ENCODE peak calls at places on chromosomes 11 and 22, in four cellular contexts. L, H, G and U are unnamed samples.
A peak's percentile ranks its signal among the peaks of the same experiment; 100 is the strongest.

GRCh38 chr22:45878051-45878764 is 98.8 kb downstream of the WNT7B start:
- DNase-seq in L (no peak), H (no peak), G (no peak), U (peak; percentile 28)

GRCh38 chr11:120337133-120337895 is 1.1 kb downstream of the ARHGEF12 start:
- DNase-seq in L (no peak), H (no peak), G (no peak), U (no peak)

GRCh38 chr11:19980957-19981669 is 179.2 kb downstream of the DBX1 start:
- DNase-seq in L (no peak), H (no peak), G (peak; percentile 73), U (no peak)

GRCh38 chr11:126104420-126104819 is 41.8 kb upstream of the CDON start:
- DNase-seq in L (no peak), H (no peak), G (no peak), U (no peak)

GRCh38 chr22:39928556-39929401 is 27.9 kb downstream of the GRAP2 start:
- DNase-seq in L (no peak), H (no peak), G (no peak), U (no peak)

GRCh38 chr11:93741882-93742226 is 382 bp downstream of the C11orf54 start:
- DNase-seq in L (peak; percentile 69), H (peak; percentile 19), G (peak; percentile 68), U (peak; percentile 20)

GRCh38 chr22:17888855-17889254 is 114.6 kb upstream of the BID start:
- DNase-seq in L (no peak), H (no peak), G (no peak), U (no peak)

GRCh38 chr22:25690798-25691197 is 51.2 kb upstream of the MYO18B start:
- DNase-seq in L (no peak), H (no peak), G (no peak), U (no peak)

GRCh38 chr11:71446942-71447688 is 1.1 kb downstream of the DHCR7 start:
- DNase-seq in L (no peak), H (no peak), G (peak; percentile 66), U (no peak)

GRCh38 chr11:71449596-71449995 is 1.4 kb upstream of the DHCR7 start:
- DNase-seq in L (no peak), H (no peak), G (no peak), U (no peak)

GRCh38 chr11:71447791-71448256 is 369 bp downstream of the DHCR7 start:
- DNase-seq in L (peak; percentile 41), H (peak; percentile 51), G (no peak), U (no peak)

GRCh38 chr11:71450507-71450906 is 2.3 kb upstream of the DHCR7 start:
- DNase-seq in L (no peak), H (no peak), G (no peak), U (no peak)

DNA sequence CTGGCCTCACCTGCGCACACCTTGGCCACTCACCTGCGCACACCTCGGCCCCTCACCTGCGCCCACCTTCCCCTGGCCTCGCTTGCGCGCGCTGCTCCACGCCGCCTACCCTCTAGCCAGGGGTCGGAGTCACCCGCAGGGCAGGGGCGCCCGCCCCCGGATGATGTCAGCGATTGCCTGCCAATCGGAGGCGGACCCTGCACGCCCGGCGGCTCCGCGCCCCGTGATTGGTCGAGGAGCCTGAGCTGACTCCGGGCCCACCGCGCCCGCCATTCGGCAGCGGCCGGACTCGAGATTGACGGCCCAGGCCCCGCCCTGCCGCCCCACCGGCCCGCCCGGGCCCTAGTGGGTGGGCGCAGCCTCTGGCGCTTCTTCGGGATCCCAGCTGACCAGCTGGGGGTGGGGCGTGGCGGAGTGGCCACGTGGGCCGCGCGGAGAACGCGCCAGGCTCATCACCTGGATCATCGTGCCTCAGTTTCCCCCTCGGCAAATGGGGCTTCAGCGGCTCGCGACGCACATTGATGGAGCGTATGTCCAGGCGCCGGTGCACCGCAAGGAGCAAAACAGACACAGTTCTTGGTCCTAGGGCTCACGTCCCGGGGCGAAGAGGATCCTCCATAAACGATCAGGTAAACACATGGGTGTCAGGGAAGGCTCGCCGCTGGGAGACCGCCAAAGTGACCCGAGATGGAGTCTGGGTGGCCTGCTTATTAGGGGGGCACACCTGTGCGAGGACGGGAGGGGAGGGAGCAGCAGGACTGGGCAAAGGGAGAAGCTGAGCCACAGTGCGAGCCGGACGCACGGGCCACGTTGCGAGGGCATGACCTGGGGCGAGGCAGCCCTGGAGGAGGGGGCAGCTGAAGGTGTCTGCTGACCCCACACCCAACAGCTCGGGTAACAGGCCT is at the start of gene DHCR7:
- DNase-seq in L (peak; percentile 98), H (peak; percentile 96), G (peak; percentile 90), U (peak; percentile 97)
- TF ChIP-seq CTCF in L (no peak), H (no peak), G (no peak), U (no peak)

GRCh38 chr11:70381872-70382842 is 16.2 kb upstream of the CTTN start:
- DNase-seq in L (no peak), H (no peak), G (peak; percentile 85), U (no peak)
- TF ChIP-seq CTCF in L (no peak), H (no peak), G (peak; percentile 58), U (no peak)

GRCh38 chr11:115941481-115941993 is 437.3 kb upstream of the CADM1 start:
- DNase-seq in L (no peak), H (peak; percentile 26), G (no peak), U (no peak)
- TF ChIP-seq CTCF in L (no peak), H (no peak), G (no peak), U (no peak)

DNA sequence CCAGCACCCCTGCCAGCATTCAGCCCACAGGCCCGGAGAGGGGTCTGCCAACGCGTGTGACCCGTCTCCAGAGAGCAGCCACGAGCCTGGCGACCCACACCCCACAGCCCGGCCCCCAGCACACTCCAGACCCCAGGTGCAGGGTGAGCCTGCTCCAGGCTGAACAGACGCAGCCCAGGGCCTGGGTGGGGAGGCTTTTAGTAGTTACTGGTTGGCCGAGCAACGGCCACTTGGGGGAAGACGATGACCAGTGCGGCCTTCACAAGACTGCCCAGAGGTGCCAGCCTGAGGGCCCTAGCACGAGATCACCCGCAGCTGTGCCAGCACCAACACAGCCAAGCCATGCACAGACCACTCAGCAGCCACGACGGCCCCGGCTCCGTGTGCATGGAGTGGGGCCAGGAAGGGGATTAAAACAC is 47.8 kb downstream of the BRD1 start:
- DNase-seq in L (no peak), H (no peak), G (no peak), U (no peak)
- TF ChIP-seq CTCF in L (no peak), H (no peak), G (no peak), U (no peak)

GRCh38 chr22:20129747-20130014 is 1.9 kb upstream of the ZDHHC8 start:
- DNase-seq in L (no peak), H (no peak), G (no peak), U (no peak)

GRCh38 chr22:20130319-20130718 is 1.3 kb upstream of the ZDHHC8 start:
- DNase-seq in L (no peak), H (no peak), G (no peak), U (no peak)

GRCh38 chr22:20128619-20128901 is 3.0 kb upstream of the ZDHHC8 start:
- DNase-seq in L (no peak), H (no peak), G (no peak), U (no peak)

GRCh38 chr22:20127869-20128618 is 3.6 kb upstream of the ZDHHC8 start:
- DNase-seq in L (no peak), H (no peak), G (no peak), U (no peak)

DNA sequence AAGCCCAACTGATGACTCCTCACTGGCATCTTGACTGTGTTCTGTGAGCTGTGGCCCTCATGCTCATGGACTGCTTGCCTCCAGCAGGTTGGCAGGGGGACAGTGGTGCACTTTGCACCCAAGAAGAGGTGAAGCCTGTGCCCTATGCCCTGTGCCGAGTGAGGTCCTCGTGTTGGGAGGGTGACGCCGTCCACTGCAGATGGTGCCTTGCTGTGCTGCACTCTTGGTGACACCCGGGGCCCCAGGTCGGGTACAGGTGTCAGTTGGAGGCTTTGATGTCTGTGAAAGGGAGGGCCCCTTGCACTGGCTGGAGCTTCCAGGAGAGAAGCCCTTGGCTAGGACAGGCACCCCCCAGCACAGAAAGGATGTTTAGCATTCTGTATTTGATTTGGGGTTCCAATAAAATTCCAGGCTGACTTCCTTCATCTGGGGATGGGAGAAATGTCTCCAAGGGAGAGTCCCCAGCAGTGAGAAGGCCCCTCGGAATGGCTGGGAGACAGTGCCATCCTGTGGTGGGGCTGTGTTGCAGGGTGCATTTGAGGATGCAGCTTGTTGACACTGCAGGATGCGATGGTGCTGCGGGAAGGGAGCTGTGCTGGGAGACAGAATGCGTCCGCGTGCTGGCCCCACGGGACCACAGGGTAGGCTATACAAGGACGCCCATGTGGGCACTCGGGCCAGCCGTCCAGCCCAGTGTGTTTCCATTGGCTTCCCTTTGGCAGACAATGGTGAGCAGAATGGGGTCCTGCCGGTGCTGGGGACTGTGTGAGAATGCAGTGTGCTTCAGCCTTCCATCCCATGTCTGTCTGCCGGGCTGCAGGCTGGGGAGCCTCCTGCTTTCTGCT is 2.5 kb upstream of the ZDHHC8 start:
- DNase-seq in L (peak; percentile 37), H (no peak), G (peak; percentile 16), U (no peak)
- TF ChIP-seq CTCF in L (no peak), H (peak; percentile 12), G (peak; percentile 34), U (peak; percentile 43)

DNA sequence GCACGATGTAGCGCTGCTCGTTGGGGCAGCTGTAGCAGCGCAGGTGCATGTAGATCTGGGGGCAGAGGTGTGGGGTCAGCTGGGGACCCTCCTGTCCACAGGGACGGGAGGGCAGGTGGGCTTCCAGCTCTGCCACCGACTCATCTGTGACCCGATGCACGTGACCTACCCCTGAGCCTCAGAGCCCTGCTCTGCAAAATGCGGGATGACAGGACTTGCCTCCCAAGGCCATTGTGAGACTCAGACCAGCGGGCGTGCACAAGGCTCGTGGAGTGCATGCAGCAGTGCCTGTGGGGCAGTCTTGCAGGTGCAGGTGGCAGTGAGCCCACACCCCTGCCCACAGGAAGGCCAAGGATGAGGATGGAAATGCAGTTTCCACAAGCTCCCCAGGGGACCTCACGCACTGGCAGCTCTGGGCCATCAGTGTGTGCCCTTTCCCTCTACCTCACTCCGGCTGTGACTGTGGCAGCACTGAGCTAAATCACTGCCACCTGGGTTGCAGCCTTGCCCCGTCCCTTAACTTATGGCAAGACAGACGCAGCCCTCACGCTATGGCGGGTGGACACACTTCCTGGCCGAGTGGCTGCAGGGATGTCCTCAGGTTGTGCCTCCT is 26.7 kb downstream of the TMEM184B start:
- DNase-seq in L (no peak), H (no peak), G (no peak), U (no peak)
- TF ChIP-seq CTCF in L (no peak), H (no peak), G (no peak), U (no peak)

DNA sequence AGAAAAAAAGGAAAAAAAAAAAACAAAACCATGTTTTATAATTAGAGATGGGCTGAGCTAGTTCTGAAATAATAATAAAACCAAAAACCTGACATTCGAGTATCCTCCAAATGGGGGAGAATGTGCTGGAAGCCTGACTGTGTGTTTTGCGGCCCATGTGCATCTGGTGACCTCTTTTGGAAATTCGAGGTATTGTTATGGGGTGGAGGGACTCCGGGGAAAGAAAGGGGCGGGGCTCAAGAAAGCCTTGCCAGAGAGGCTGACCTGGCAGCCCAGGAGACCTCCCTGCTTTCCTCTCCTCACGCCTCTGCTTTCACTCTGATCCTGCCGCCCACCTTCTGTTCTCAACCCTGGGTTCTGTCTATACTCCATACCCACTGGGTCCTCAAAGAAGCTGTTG is 72.9 kb downstream of the CTTN start:
- DNase-seq in L (no peak), H (no peak), G (peak; percentile 18), U (no peak)
- TF ChIP-seq CTCF in L (no peak), H (no peak), G (peak; percentile 32), U (peak; percentile 21)